ENCODE peak calls at places on chromosomes 16 and 17, in ten cellular contexts. K is activated T-cell treated with anti-CD3 and anti-CD28 coated beads, Interleukin-2, amount 50 U/mL, for 72 hours; Q is NCI-H1694; X is neural progenitor cell; R is HT1080; F is activated CD8-positive, alpha-beta memory T cell treated with anti-CD3 and anti-CD28 coated beads, Interleukin-2, amount 50 U/mL, for 4 hours; W is iris pigment epithelial cell; E is K562; O is pons; I is left ventricle myocardium superior. H is an unnamed sample.

GRCh38 chr17:33628500-33629336 is 335.6 kb upstream of the ASIC2 start:
- DNase-seq in K (no peak), Q (no peak), X (no peak), R (no peak), F (no peak), W (no peak), E (no peak), O (no peak), I (peak), H (no peak)

GRCh38 chr17:9661027-9661426 is 15.7 kb downstream of the USP43 start:
- DNase-seq in K (no peak), Q (no peak), X (no peak), R (no peak), F (no peak), W (no peak), E (no peak), O (no peak), I (no peak), H (no peak)

GRCh38 chr16:89646906-89647305 is 10.6 kb downstream of the CHMP1A start:
- DNase-seq in K (no peak), Q (no peak), X (no peak), R (no peak), F (no peak), W (no peak), E (no peak), O (no peak), I (no peak), H (no peak)

GRCh38 chr17:2564876-2565275 is 28.6 kb upstream of the PAFAH1B1 start:
- DNase-seq in K (no peak), Q (no peak), X (no peak), R (peak), F (no peak), W (peak), E (no peak), O (no peak), I (no peak), H (peak)

GRCh38 chr16:56985288-56985961 is 3.9 kb upstream of the NLRC5 start:
- DNase-seq in K (peak), Q (no peak), X (no peak), R (peak), F (peak), W (peak), E (no peak), O (no peak), I (peak), H (peak)

GRCh38 chr16:11563493-11564040 is 23.2 kb downstream of the LITAF start:
- DNase-seq in K (no peak), Q (no peak), X (no peak), R (no peak), F (no peak), W (no peak), E (no peak), O (no peak), I (no peak), H (no peak)

GRCh38 chr17:7774037-7774659 is 56.6 kb downstream of the DNAH2 start:
- DNase-seq in K (no peak), Q (no peak), X (no peak), R (peak), F (no peak), W (peak), E (peak), O (no peak), I (no peak), H (peak)

GRCh38 chr16:23061669-23062068 is 87.6 kb downstream of the USP31 start:
- DNase-seq in K (no peak), Q (no peak), X (no peak), R (peak), F (no peak), W (no peak), E (no peak), O (no peak), I (no peak), H (no peak)

GRCh38 chr17:73782641-73783381 is 138.6 kb upstream of the SDK2 start:
- DNase-seq in K (no peak), Q (no peak), X (peak), R (no peak), F (no peak), W (no peak), E (peak), O (no peak), I (no peak), H (no peak)

GRCh38 chr17:61393550-61393903 is 6.1 kb upstream of the TBX2 start:
- DNase-seq in K (no peak), Q (no peak), X (no peak), R (no peak), F (no peak), W (no peak), E (no peak), O (no peak), I (no peak), H (no peak)

GRCh38 chr16:85365120-85365519 is 248.0 kb upstream of the GSE1 start:
- DNase-seq in K (no peak), Q (no peak), X (no peak), R (no peak), F (no peak), W (no peak), E (no peak), O (no peak), I (no peak), H (no peak)

H was measured in HT-29.